ENCODE peak calls at places on chromosomes 4 and X, in seven cellular contexts. One of them, this sample, is unnamed.

GRCh38 chr4:70996014-70996353 is 2.5 kb downstream of the DCK start:
- DNase-seq in stomach: no peak
- DNase-seq in amniotic stem cell: no peak
- DNase-seq in psoas muscle: no peak
- DNase-seq in H54: no peak
- DNase-seq in activated B cell treated with CpG ODN at 0.5 μM for 24 hours: no peak
- DNase-seq in COR-L47: no peak
- DNase-seq in this sample: no peak

GRCh38 chrX:150465856-150466775 is 102.3 kb upstream of the MTM1 start:
- DNase-seq in stomach: no peak
- DNase-seq in amniotic stem cell: no peak
- DNase-seq in psoas muscle: no peak
- DNase-seq in H54: no peak
- DNase-seq in activated B cell treated with CpG ODN at 0.5 μM for 24 hours: no peak
- DNase-seq in COR-L47: no peak
- DNase-seq in this sample: no peak

GRCh38 chr4:76831475-76832390 is 66.2 kb downstream of the SOWAHB start:
- DNase-seq in stomach: no peak
- DNase-seq in amniotic stem cell: no peak
- DNase-seq in psoas muscle: no peak
- DNase-seq in H54: no peak
- DNase-seq in activated B cell treated with CpG ODN at 0.5 μM for 24 hours: no peak
- DNase-seq in COR-L47: no peak
- DNase-seq in this sample: no peak

GRCh38 chrX:49155243-49155899 is 7.2 kb upstream of the MAGIX start:
- DNase-seq in stomach: peak; percentile 55
- DNase-seq in amniotic stem cell: no peak
- DNase-seq in psoas muscle: no peak
- DNase-seq in H54: no peak
- DNase-seq in activated B cell treated with CpG ODN at 0.5 μM for 24 hours: no peak
- DNase-seq in COR-L47: peak; percentile 22
- DNase-seq in this sample: no peak

GRCh38 chr4:67573193-67573592 is 14.7 kb downstream of the STAP1 start:
- DNase-seq in stomach: no peak
- DNase-seq in amniotic stem cell: no peak
- DNase-seq in psoas muscle: no peak
- DNase-seq in H54: no peak
- DNase-seq in activated B cell treated with CpG ODN at 0.5 μM for 24 hours: no peak
- DNase-seq in COR-L47: no peak
- DNase-seq in this sample: no peak

GRCh38 chr4:94419956-94420355 is 31.8 kb upstream of the PDLIM5 start:
- DNase-seq in stomach: no peak
- DNase-seq in amniotic stem cell: peak; percentile 14
- DNase-seq in psoas muscle: no peak
- DNase-seq in H54: no peak
- DNase-seq in activated B cell treated with CpG ODN at 0.5 μM for 24 hours: no peak
- DNase-seq in COR-L47: no peak
- DNase-seq in this sample: no peak

GRCh38 chrX:75155830-75156525 is at the start of gene ABCB7:
- DNase-seq in stomach: peak; percentile 57
- DNase-seq in amniotic stem cell: peak; percentile 17
- DNase-seq in psoas muscle: peak; percentile 72
- DNase-seq in H54: peak; percentile 26
- DNase-seq in activated B cell treated with CpG ODN at 0.5 μM for 24 hours: peak; percentile 41
- DNase-seq in COR-L47: peak; percentile 74
- DNase-seq in this sample: peak; percentile 18

GRCh38 chr4:103400405-103400804 is 202.3 kb upstream of the CENPE start:
- DNase-seq in stomach: no peak
- DNase-seq in amniotic stem cell: no peak
- DNase-seq in psoas muscle: no peak
- DNase-seq in H54: peak; percentile 2
- DNase-seq in activated B cell treated with CpG ODN at 0.5 μM for 24 hours: no peak
- DNase-seq in COR-L47: no peak
- DNase-seq in this sample: no peak

GRCh38 chr4:177547985-177548384 is 105.7 kb upstream of the AGA start:
- DNase-seq in stomach: no peak
- DNase-seq in amniotic stem cell: no peak
- DNase-seq in psoas muscle: no peak
- DNase-seq in H54: no peak
- DNase-seq in activated B cell treated with CpG ODN at 0.5 μM for 24 hours: no peak
- DNase-seq in COR-L47: no peak
- DNase-seq in this sample: no peak

GRCh38 chrX:8084023-8084422 is 87.0 kb downstream of the VCX2 start:
- DNase-seq in stomach: no peak
- DNase-seq in amniotic stem cell: no peak
- DNase-seq in psoas muscle: no peak
- DNase-seq in H54: no peak
- DNase-seq in activated B cell treated with CpG ODN at 0.5 μM for 24 hours: no peak
- DNase-seq in COR-L47: peak; percentile 75
- DNase-seq in this sample: no peak

This sample was measured in smooth muscle cell of the brain vasculature.